ENCODE peak calls at places on chromosomes 1 and 21, in four cellular contexts. E, P, M and A are unnamed samples.

GRCh38 chr21:36575306-36575705 is 95.4 kb upstream of the CLDN14 start:
- DNase-seq in P (no peak), M (no peak), E (no peak), A (no peak)

GRCh38 chr1:197391303-197392226 is 123.5 kb downstream of the CRB1 start:
- DNase-seq in M (no peak), E (peak; percentile 27), P (no peak), A (no peak)

GRCh38 chr1:119327436-119328155 is 41.0 kb upstream of the HAO2 start:
- DNase-seq in E (peak; percentile 78), M (no peak), P (peak; percentile 96), A (peak; percentile 83)

GRCh38 chr1:201228011-201228983 is 37.7 kb downstream of the IGFN1 start:
- DNase-seq in P (no peak), E (no peak), M (no peak), A (no peak)

GRCh38 chr1:157352216-157352615 is 200.1 kb downstream of the FCRL5 start:
- DNase-seq in P (no peak), M (no peak), E (no peak), A (no peak)

GRCh38 chr1:26110731-26111529 is 694 bp upstream of the PDIK1L start:
- DNase-seq in P (peak; percentile 88), M (peak; percentile 80), E (peak; percentile 76), A (peak; percentile 93)

GRCh38 chr1:206952182-206952581 is 5.9 kb upstream of the PIGR start:
- DNase-seq in E (no peak), P (no peak), M (peak; percentile 56), A (no peak)

GRCh38 chr1:8031176-8031785 is 5.2 kb upstream of the ERRFI1 start:
- DNase-seq in M (no peak), P (no peak), E (no peak), A (no peak)

GRCh38 chr1:212291505-212292134 is 6.4 kb downstream of the PPP2R5A start:
- DNase-seq in E (peak; percentile 83), P (no peak), M (peak; percentile 53), A (no peak)

GRCh38 chr1:30111431-30111830 is 612.0 kb downstream of the MATN1 start:
- DNase-seq in E (peak; percentile 68), P (no peak), M (peak; percentile 38), A (peak; percentile 67)

GRCh38 chr1:115114308-115114707 is 25.0 kb upstream of the TSPAN2 start:
- DNase-seq in M (no peak), P (no peak), E (no peak), A (peak; percentile 87)

GRCh38 chr1:226604846-226605572 is 56.4 kb downstream of the STUM start:
- DNase-seq in M (no peak), E (no peak), P (peak; percentile 57), A (peak; percentile 40)

GRCh38 chr21:42443876-42444744 is 40.4 kb downstream of the UBASH3A start:
- DNase-seq in M (no peak), E (no peak), P (no peak), A (peak; percentile 53)

GRCh38 chr1:184755226-184756065 is 788 bp upstream of the EDEM3 start:
- DNase-seq in E (no peak), M (peak; percentile 11), P (no peak), A (no peak)

GRCh38 chr1:34869754-34870153 is 10.2 kb upstream of the SMIM12 start:
- DNase-seq in M (no peak), P (no peak), E (no peak), A (no peak)

GRCh38 chr1:37691497-37692077 is 729 bp upstream of the CDCA8 start:
- DNase-seq in E (peak; percentile 32), P (peak; percentile 74), M (peak; percentile 26), A (peak; percentile 87)

GRCh38 chr1:202967684-202968281 is 726 bp upstream of the CYB5R1 start:
- DNase-seq in M (no peak), P (no peak), E (peak; percentile 21), A (no peak)

GRCh38 chr1:27342778-27343638 is 1.2 kb downstream of the SYTL1 start:
- DNase-seq in M (peak; percentile 97), P (no peak), E (no peak), A (peak; percentile 84)

GRCh38 chr21:34881894-34882371 is 167.2 kb downstream of the RUNX1 start:
- DNase-seq in P (no peak), E (no peak), M (peak; percentile 77), A (no peak)

GRCh38 chr1:225617479-225617878 is 35.4 kb downstream of the ENAH start:
- DNase-seq in P (no peak), E (no peak), M (no peak), A (no peak)

GRCh38 chr1:233289676-233290075 is 5.8 kb downstream of the PCNX2 start:
- DNase-seq in M (no peak), P (no peak), E (no peak), A (no peak)

GRCh38 chr1:32249831-32250525 is 1.1 kb upstream of the LCK start:
- DNase-seq in P (peak; percentile 67), M (peak; percentile 59), E (no peak), A (peak; percentile 85)

GRCh38 chr1:31238612-31238985 is 1.1 kb downstream of the NKAIN1 start:
- DNase-seq in M (no peak), P (no peak), E (no peak), A (no peak)

GRCh38 chr1:6545276-6545934 is 8.9 kb downstream of the NOL9 start:
- DNase-seq in E (no peak), P (no peak), M (no peak), A (peak; percentile 11)

GRCh38 chr1:234515821-234516241 is 36.9 kb upstream of the TARBP1 start:
- DNase-seq in M (peak; percentile 58), E (peak; percentile 59), P (no peak), A (no peak)

GRCh38 chr1:237482777-237483176 is 407.9 kb downstream of the ZP4 start:
- DNase-seq in E (peak; percentile 5), P (no peak), M (no peak), A (no peak)

DNA sequence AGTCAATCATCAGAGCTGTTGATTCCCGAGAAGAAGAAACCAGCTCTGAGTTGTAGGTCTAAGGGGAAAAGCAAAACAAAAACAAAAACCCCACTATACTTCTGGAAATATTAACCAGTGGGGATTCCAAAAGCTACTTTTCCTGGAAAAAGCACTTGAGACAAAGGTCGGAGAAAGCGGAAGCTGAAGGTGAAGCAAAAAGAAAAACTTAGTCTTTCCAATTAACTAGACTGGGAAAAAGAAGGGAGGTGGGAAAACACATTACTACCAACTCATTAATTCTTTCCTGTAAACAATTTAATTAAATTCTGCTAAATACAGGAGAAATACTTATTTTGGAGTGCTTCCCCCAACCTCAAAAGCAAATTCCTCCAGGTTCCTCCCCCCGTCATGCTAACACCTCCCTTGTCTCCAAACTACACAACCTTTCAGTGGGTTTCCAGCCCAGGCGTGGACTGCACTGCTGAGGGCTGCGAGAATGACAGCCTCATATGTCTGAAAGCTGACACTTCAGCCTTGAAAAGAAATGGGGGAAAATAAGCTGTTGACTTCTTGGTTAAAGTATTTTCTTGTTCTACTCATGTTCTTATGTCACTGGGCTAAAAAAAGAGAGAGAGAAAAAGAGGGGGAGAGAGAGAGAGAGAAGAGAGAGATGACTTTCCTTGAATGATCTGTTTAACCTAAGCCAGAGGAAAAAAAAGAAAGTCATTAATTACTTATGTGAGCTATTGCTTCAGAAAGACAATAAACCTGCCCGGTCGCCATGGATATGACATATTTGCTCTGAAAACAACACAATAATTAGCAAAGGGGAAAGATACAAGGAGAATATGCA is 5.1 kb downstream of the CASZ1 start:
- DNase-seq in M (no peak), E (peak; percentile 22), P (no peak), A (no peak)
- H3K27ac ChIP-seq in M (no peak overlapping the region), E (no peak overlapping the region), P (peak overlapping the region; percentile 89), A (peak overlapping the region; percentile 79)

GRCh38 chr1:43286115-43286514 is 734 bp upstream of the C1orf210 start:
- DNase-seq in P (peak; percentile 35), E (no peak), M (no peak), A (peak; percentile 58)

GRCh38 chr1:43288785-43289466 is 3.5 kb upstream of the C1orf210 start:
- DNase-seq in P (no peak), M (no peak), E (no peak), A (peak; percentile 18)

GRCh38 chr1:43286533-43286932 is 1.2 kb upstream of the C1orf210 start:
- DNase-seq in M (no peak), E (no peak), P (no peak), A (peak; percentile 17)

GRCh38 chr1:43285269-43285986 is at the start of gene C1orf210:
- DNase-seq in M (peak; percentile 94), E (peak; percentile 87), P (peak; percentile 60), A (peak; percentile 96)

DNA sequence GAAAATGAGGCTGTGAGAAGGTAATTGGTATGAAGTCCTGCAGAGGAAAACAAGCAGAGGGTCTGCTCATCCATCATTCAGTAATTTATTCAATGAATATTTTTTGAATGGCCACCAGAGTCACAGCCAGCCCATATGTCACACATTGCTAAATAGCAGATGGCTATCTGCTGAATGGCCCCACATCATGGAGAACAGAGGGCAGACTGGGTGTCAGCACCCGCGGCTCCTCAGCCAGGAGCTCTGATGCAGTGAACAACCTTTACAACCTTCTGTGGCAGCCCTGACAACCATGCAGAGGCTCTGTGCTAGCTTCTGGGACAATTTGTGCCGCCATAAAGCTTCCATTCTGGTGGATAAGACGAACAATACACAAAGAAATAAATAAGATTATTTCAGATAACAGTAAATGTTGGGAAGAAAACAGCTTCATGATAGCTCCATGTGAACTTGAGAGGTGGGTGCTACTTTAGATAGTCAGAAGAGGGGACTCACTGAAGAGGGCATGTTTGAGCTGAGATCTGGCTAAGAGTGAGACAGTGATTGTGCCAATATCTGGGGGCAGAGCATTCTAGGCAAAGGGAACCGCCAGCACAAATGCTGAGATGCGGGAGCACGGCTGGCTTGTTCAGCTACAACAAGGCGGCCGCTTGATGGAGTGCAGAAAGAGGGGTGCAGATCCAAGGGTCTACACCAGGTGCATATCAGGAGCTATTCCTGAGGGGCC is 2.8 kb upstream of the C1orf210 start:
- DNase-seq in P (no peak), M (no peak), E (no peak), A (peak; percentile 47)
- H3K27ac ChIP-seq in P (no peak overlapping the region), M (no peak overlapping the region), E (no peak overlapping the region), A (no peak overlapping the region)

GRCh38 chr1:159855709-159856108 is 6.7 kb downstream of the VSIG8 start:
- DNase-seq in E (no peak), P (no peak), M (no peak), A (no peak)
- H3K27ac ChIP-seq in E (no peak overlapping the region), P (peak overlapping the region; percentile 96), M (peak overlapping the region; percentile 91), A (no peak overlapping the region)

DNA sequence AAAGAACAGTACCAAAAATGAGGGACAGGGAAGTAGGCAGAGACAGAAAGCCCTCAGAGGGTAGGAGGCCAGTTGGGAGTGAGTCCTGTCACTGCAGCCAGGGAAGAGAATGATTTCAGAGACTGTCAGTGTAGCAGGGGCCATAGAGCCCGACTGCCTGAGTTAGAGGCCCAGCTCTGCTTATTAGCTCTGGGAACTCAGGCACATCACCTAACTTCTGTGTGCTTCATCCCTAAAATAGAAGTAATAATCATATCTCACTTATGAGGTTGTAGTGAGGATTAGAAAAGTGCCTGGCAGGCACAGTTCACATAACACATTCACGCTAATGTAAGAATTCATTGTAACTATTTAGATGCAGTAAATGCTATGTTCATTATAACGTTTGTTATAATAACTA is 18.3 kb downstream of the NPL start:
- DNase-seq in P (no peak), M (no peak), E (no peak), A (no peak)
- H3K27ac ChIP-seq in P (no peak overlapping the region), M (no peak overlapping the region), E (no peak overlapping the region), A (no peak overlapping the region)

GRCh38 chr1:231678021-231678432 is 51.4 kb downstream of the DISC1 start:
- DNase-seq in M (no peak), P (no peak), E (no peak), A (no peak)

GRCh38 chr1:231677442-231677841 is 50.9 kb downstream of the DISC1 start:
- DNase-seq in P (no peak), M (no peak), E (no peak), A (no peak)

GRCh38 chr1:231674575-231674974 is 48.0 kb downstream of the DISC1 start:
- DNase-seq in M (no peak), P (no peak), E (no peak), A (no peak)

GRCh38 chr1:231679109-231679508 is 52.5 kb downstream of the DISC1 start:
- DNase-seq in M (no peak), P (no peak), E (peak; percentile 39), A (no peak)

GRCh38 chr1:231676487-231676886 is 49.9 kb downstream of the DISC1 start:
- DNase-seq in E (no peak), M (no peak), P (no peak), A (no peak)
- H3K27ac ChIP-seq in E (no peak overlapping the region), M (no peak overlapping the region), P (no peak overlapping the region), A (no peak overlapping the region)